ENCODE peak calls at places on chromosomes 11 and 22, in five cellular contexts. A is coronary artery; I is stimulated activated CD4-positive, alpha-beta T cell treated with anti-CD3 and anti-CD28 coated beads, Interleukin-4, amount 100 ng/mL, for 48 hours; O is activated naive CD8-positive, alpha-beta T cell treated with anti-CD3 and anti-CD28 coated beads, Interleukin-2, amount 10 ng/mL, durations not matched to agents 7 days and 5 days; Y is astrocyte of the cerebellum. F is an unnamed sample.

GRCh38 chr11:26842883-26843282 is 121.0 kb upstream of the SLC5A12 start:
- DNase-seq in O (no peak), I (no peak), A (no peak), Y (no peak), F (no peak)

GRCh38 chr11:62553839-62554361 is 7.3 kb upstream of the AHNAK start:
- DNase-seq in Y (no peak), I (no peak), A (no peak), O (no peak), F (peak; percentile 85)

GRCh38 chr11:134664863-134665535 is 253.0 kb upstream of the B3GAT1 start:
- DNase-seq in O (no peak), A (peak; percentile 47), Y (no peak), I (no peak), F (no peak)

GRCh38 chr22:23181763-23182288 is 1.5 kb downstream of the BCR start:
- DNase-seq in O (peak; percentile 42), Y (no peak), A (no peak), I (no peak), F (no peak)

GRCh38 chr11:65086809-65087208 is 2.8 kb downstream of the ZFPL1 start:
- DNase-seq in O (no peak), Y (no peak), I (no peak), A (no peak), F (no peak)

GRCh38 chr11:65446446-65447277 is 24.1 kb downstream of the NEAT1 start:
- DNase-seq in I (no peak), Y (no peak), O (peak; percentile 29), A (peak; percentile 85), F (peak; percentile 60)

GRCh38 chr11:114563077-114563476 is 3.4 kb upstream of the NXPE1 start:
- DNase-seq in O (no peak), I (no peak), Y (no peak), A (no peak), F (no peak)

GRCh38 chr11:15816996-15817395 is 539.4 kb downstream of the SOX6 start:
- DNase-seq in I (no peak), Y (no peak), O (no peak), A (no peak), F (no peak)

GRCh38 chr22:42754658-42755057 is 34.0 kb upstream of the A4GALT start:
- DNase-seq in A (no peak), I (no peak), Y (no peak), O (no peak), F (peak; percentile 55)

F was measured in CD14-positive monocyte.